ENCODE peak calls at places on chromosomes 16 and 17, in four cellular contexts. P, D, B and X are unnamed samples. For H3K9me3, the result is how much of the 10 kb centered on the place peaks cover.

GRCh38 chr16:79047337-79047736 is 553.2 kb downstream of the MAF start:
- DNase-seq in P (no peak), D (no peak), B (no peak), X (no peak)

GRCh38 chr16:22614271-22614947 is 103.7 kb downstream of the NPIPB5 start:
- DNase-seq in P (no peak), D (no peak), B (no peak), X (no peak)

GRCh38 chr17:21394265-21394664 is 18.1 kb downstream of the KCNJ12 start:
- DNase-seq in P (no peak), D (peak), B (no peak), X (no peak)

GRCh38 chr17:32265192-32265895 is at the start of gene RHBDL3:
- DNase-seq in P (peak), D (peak), B (no peak), X (peak)

GRCh38 chr16:73058616-73059409 is 10.9 kb upstream of the ZFHX3 start:
- DNase-seq in P (no peak), D (peak), B (peak), X (no peak)

GRCh38 chr17:54924405-54924804 is 23.8 kb downstream of the TOM1L1 start:
- DNase-seq in P (no peak), D (no peak), B (no peak), X (no peak)

GRCh38 chr16:55889518-55889917 is 14.3 kb upstream of the CES5A start:
- DNase-seq in P (no peak), D (no peak), B (no peak), X (no peak)

GRCh38 chr17:32627233-32628008 is 140.6 kb downstream of the CDK5R1 start:
- DNase-seq in P (no peak), D (peak), B (no peak), X (no peak)

GRCh38 chr16:84423416-84423837 is 55.1 kb downstream of the ATP2C2 start:
- DNase-seq in P (no peak), D (peak), B (peak), X (no peak)

GRCh38 chr16:65774350-65774749 is 592.1 kb upstream of the CDH5 start:
- DNase-seq in P (no peak), D (no peak), B (no peak), X (no peak)
- H3K9me3 ChIP-seq in P (under half), D (under half), B (under half), X (under half)

DNA sequence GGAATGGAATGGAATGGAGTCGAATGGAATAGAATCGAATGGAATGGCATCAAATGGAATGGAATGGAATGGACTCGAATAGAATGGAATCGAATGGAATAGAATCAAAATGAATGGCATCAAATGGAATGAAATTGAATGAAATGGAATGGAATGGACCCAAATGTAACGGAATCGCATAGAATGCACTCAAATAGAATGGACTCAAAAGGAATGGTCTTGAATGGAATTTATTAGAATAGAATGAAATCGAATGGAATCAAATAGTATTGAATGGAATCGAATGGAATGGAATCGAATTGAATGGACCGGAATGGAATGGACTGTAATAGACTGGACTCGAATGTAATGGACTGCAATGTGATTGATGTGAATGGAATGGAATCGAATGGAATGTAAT is 501.4 kb upstream of the WSB1 start:
- DNase-seq in P (no peak), D (peak), B (no peak), X (no peak)
- H3K9me3 ChIP-seq in P (under half), D (under half), B (under half), X (under half)

GRCh38 chr16:68575082-68575481 is 36.0 kb downstream of the ZFP90 start:
- DNase-seq in P (no peak), D (no peak), B (no peak), X (no peak)
- H3K9me3 ChIP-seq in P (under half), D (under half), B (under half), X (under half)

DNA sequence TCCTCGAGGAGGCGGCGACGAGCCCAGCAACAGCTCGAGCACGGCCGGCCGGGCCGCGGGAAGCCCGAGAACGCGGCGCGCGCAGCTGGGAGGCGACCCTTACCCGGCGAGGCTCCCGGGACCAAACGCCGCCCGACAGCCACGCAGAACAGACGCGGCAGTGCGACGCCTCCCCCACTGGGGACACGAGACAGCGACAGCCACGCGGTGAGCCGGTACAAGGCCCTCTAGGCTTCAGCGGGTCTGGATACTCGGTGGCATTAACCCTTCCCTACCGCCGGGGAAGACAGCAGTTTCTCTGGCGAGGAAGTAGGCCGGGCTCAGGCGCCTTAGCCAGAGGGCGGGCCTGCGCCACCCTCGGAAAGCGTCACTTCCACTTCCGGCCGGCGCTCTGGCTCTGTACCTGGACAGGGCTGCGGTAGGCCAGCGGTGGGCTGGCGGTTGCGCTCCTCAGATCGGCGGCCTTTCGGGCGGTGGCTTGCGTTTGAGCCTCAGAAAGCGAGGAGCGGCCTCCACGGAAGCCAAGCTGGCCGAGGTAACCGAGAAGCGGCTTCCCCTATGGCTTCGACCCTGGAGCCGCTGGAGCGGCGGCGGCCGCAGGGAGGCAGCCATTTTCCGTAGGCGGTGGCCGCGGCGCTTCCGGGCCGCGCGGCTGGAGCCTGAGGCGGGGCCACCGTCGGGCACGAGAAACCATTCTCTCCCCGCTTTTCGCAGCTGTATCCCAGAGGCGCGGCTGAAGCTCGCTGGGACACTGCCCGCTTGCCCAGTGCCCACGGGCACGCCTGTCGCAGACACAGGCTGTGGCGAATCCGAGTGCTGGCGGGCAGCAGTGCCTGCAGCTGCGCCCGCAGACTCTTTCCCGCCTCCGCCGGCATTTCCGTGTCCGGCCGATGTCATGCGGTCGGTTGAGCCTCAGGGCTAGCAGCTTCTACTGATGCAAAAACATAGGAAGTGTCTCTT is at the start of the genes TIGD7 and ZNF75A:
- DNase-seq in P (peak), D (peak), B (peak), X (peak)
- H3K9me3 ChIP-seq in P (under half), D (under half), B (under half), X (under half)

DNA sequence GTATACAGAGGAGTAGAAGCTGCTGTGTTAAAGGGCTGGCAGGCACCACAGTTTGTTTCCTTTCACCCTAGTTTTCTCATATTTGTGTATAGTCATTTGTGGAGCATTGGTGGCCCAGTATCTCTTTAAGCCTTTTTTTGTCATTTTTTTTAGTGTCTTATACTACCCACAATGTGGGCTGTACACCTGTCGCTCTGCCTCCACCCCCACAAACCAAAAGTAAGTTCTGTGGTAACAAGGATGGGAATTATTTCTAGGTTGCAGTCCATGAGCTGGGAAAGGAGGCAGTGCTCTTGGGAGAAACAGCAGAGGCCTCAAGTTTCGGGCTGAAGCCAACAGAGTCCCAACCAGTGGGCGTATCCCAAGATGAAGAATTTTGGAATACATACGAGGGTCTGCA is 6.2 kb downstream of the ZNF75A start:
- DNase-seq in P (no peak), D (no peak), B (no peak), X (no peak)
- H3K9me3 ChIP-seq in P (under half), D (under half), B (under half), X (under half)